ENCODE peak calls at places on chromosomes 13 and 19, in eight cellular contexts. One of them, this sample, is unnamed.

GRCh38 chr13:21909331-21909730 is 238.5 kb downstream of the FGF9 start:
- DNase-seq in T1000: no peak
- DNase-seq in stimulated activated CD4-positive, alpha-beta T cell treated with anti-CD3 and anti-CD28 coated beads, Interleukin-12 subunit alpha, Interleukin-12 subunit beta, amount 100 ng/mL, for 48 hours: no peak
- DNase-seq in HAP-1: no peak
- DNase-seq in brain microvascular endothelial cell: no peak
- DNase-seq in AG04450: no peak
- DNase-seq in left cardiac atrium: no peak
- DNase-seq in amniotic stem cell: no peak
- DNase-seq in this sample: no peak

GRCh38 chr13:72680353-72680752 is 47.1 kb downstream of the MZT1 start:
- DNase-seq in stimulated activated CD4-positive, alpha-beta T cell treated with anti-CD3 and anti-CD28 coated beads, Interleukin-12 subunit alpha, Interleukin-12 subunit beta, amount 100 ng/mL, for 48 hours: no peak
- DNase-seq in HAP-1: no peak
- DNase-seq in T1000: no peak
- DNase-seq in left cardiac atrium: no peak
- DNase-seq in AG04450: no peak
- DNase-seq in amniotic stem cell: no peak
- DNase-seq in brain microvascular endothelial cell: no peak
- DNase-seq in this sample: no peak

GRCh38 chr19:40139533-40140287 is 49.0 kb upstream of the ZNF780A start:
- DNase-seq in AG04450: peak
- DNase-seq in HAP-1: peak
- DNase-seq in brain microvascular endothelial cell: peak
- DNase-seq in amniotic stem cell: peak
- DNase-seq in stimulated activated CD4-positive, alpha-beta T cell treated with anti-CD3 and anti-CD28 coated beads, Interleukin-12 subunit alpha, Interleukin-12 subunit beta, amount 100 ng/mL, for 48 hours: no peak
- DNase-seq in left cardiac atrium: no peak
- DNase-seq in T1000: no peak
- DNase-seq in this sample: peak

GRCh38 chr13:87331178-87331577 is 340.0 kb upstream of the SLITRK5 start:
- DNase-seq in left cardiac atrium: no peak
- DNase-seq in brain microvascular endothelial cell: no peak
- DNase-seq in HAP-1: no peak
- DNase-seq in AG04450: no peak
- DNase-seq in amniotic stem cell: no peak
- DNase-seq in stimulated activated CD4-positive, alpha-beta T cell treated with anti-CD3 and anti-CD28 coated beads, Interleukin-12 subunit alpha, Interleukin-12 subunit beta, amount 100 ng/mL, for 48 hours: no peak
- DNase-seq in T1000: no peak
- DNase-seq in this sample: no peak

GRCh38 chr19:29527500-29528328 is 1.9 kb downstream of the VSTM2B start:
- DNase-seq in HAP-1: no peak
- DNase-seq in T1000: no peak
- DNase-seq in brain microvascular endothelial cell: no peak
- DNase-seq in AG04450: no peak
- DNase-seq in amniotic stem cell: no peak
- DNase-seq in stimulated activated CD4-positive, alpha-beta T cell treated with anti-CD3 and anti-CD28 coated beads, Interleukin-12 subunit alpha, Interleukin-12 subunit beta, amount 100 ng/mL, for 48 hours: no peak
- DNase-seq in left cardiac atrium: no peak
- DNase-seq in this sample: no peak

GRCh38 chr13:26529441-26529840 is 28.0 kb upstream of the WASF3 start:
- DNase-seq in T1000: peak
- DNase-seq in stimulated activated CD4-positive, alpha-beta T cell treated with anti-CD3 and anti-CD28 coated beads, Interleukin-12 subunit alpha, Interleukin-12 subunit beta, amount 100 ng/mL, for 48 hours: peak
- DNase-seq in left cardiac atrium: peak
- DNase-seq in HAP-1: peak
- DNase-seq in AG04450: peak
- DNase-seq in amniotic stem cell: peak
- DNase-seq in brain microvascular endothelial cell: peak
- DNase-seq in this sample: peak

GRCh38 chr13:110012102-110012739 is 225.8 kb upstream of the IRS2 start:
- DNase-seq in stimulated activated CD4-positive, alpha-beta T cell treated with anti-CD3 and anti-CD28 coated beads, Interleukin-12 subunit alpha, Interleukin-12 subunit beta, amount 100 ng/mL, for 48 hours: no peak
- DNase-seq in AG04450: peak
- DNase-seq in T1000: peak
- DNase-seq in amniotic stem cell: peak
- DNase-seq in brain microvascular endothelial cell: peak
- DNase-seq in HAP-1: no peak
- DNase-seq in left cardiac atrium: no peak
- DNase-seq in this sample: no peak

GRCh38 chr13:31208554-31209122 is 8.9 kb downstream of the B3GLCT start:
- DNase-seq in AG04450: no peak
- DNase-seq in brain microvascular endothelial cell: no peak
- DNase-seq in T1000: no peak
- DNase-seq in stimulated activated CD4-positive, alpha-beta T cell treated with anti-CD3 and anti-CD28 coated beads, Interleukin-12 subunit alpha, Interleukin-12 subunit beta, amount 100 ng/mL, for 48 hours: no peak
- DNase-seq in amniotic stem cell: no peak
- DNase-seq in HAP-1: no peak
- DNase-seq in left cardiac atrium: no peak
- DNase-seq in this sample: no peak

GRCh38 chr13:21584973-21585592 is 18.9 kb downstream of the MICU2 start:
- DNase-seq in T1000: no peak
- DNase-seq in stimulated activated CD4-positive, alpha-beta T cell treated with anti-CD3 and anti-CD28 coated beads, Interleukin-12 subunit alpha, Interleukin-12 subunit beta, amount 100 ng/mL, for 48 hours: no peak
- DNase-seq in AG04450: no peak
- DNase-seq in left cardiac atrium: no peak
- DNase-seq in amniotic stem cell: no peak
- DNase-seq in HAP-1: no peak
- DNase-seq in brain microvascular endothelial cell: no peak
- DNase-seq in this sample: no peak

GRCh38 chr13:58889474-58889873 is 1257.9 kb downstream of the PCDH17 start:
- DNase-seq in brain microvascular endothelial cell: no peak
- DNase-seq in HAP-1: no peak
- DNase-seq in T1000: no peak
- DNase-seq in AG04450: no peak
- DNase-seq in amniotic stem cell: no peak
- DNase-seq in stimulated activated CD4-positive, alpha-beta T cell treated with anti-CD3 and anti-CD28 coated beads, Interleukin-12 subunit alpha, Interleukin-12 subunit beta, amount 100 ng/mL, for 48 hours: no peak
- DNase-seq in left cardiac atrium: no peak
- DNase-seq in this sample: no peak

GRCh38 chr13:44271915-44272341 is 101.7 kb upstream of the SERP2 start:
- DNase-seq in HAP-1: no peak
- DNase-seq in AG04450: no peak
- DNase-seq in brain microvascular endothelial cell: no peak
- DNase-seq in amniotic stem cell: no peak
- DNase-seq in T1000: no peak
- DNase-seq in stimulated activated CD4-positive, alpha-beta T cell treated with anti-CD3 and anti-CD28 coated beads, Interleukin-12 subunit alpha, Interleukin-12 subunit beta, amount 100 ng/mL, for 48 hours: no peak
- DNase-seq in left cardiac atrium: no peak
- DNase-seq in this sample: no peak

GRCh38 chr19:45528744-45529453 is 21.6 kb downstream of the VASP start:
- DNase-seq in T1000: no peak
- DNase-seq in AG04450: no peak
- DNase-seq in amniotic stem cell: no peak
- DNase-seq in HAP-1: no peak
- DNase-seq in left cardiac atrium: no peak
- DNase-seq in brain microvascular endothelial cell: no peak
- DNase-seq in stimulated activated CD4-positive, alpha-beta T cell treated with anti-CD3 and anti-CD28 coated beads, Interleukin-12 subunit alpha, Interleukin-12 subunit beta, amount 100 ng/mL, for 48 hours: no peak
- DNase-seq in this sample: no peak

GRCh38 chr13:64912141-64912540 is 2318.0 kb downstream of the PCDH9 start:
- DNase-seq in brain microvascular endothelial cell: peak
- DNase-seq in amniotic stem cell: peak
- DNase-seq in AG04450: peak
- DNase-seq in T1000: no peak
- DNase-seq in left cardiac atrium: no peak
- DNase-seq in stimulated activated CD4-positive, alpha-beta T cell treated with anti-CD3 and anti-CD28 coated beads, Interleukin-12 subunit alpha, Interleukin-12 subunit beta, amount 100 ng/mL, for 48 hours: no peak
- DNase-seq in HAP-1: no peak
- DNase-seq in this sample: no peak

GRCh38 chr13:79871594-79871993 is 390.6 kb downstream of the NDFIP2 start:
- DNase-seq in amniotic stem cell: no peak
- DNase-seq in AG04450: no peak
- DNase-seq in T1000: no peak
- DNase-seq in stimulated activated CD4-positive, alpha-beta T cell treated with anti-CD3 and anti-CD28 coated beads, Interleukin-12 subunit alpha, Interleukin-12 subunit beta, amount 100 ng/mL, for 48 hours: no peak
- DNase-seq in brain microvascular endothelial cell: no peak
- DNase-seq in HAP-1: no peak
- DNase-seq in left cardiac atrium: no peak
- DNase-seq in this sample: no peak

GRCh38 chr19:17806945-17807344 is 12.0 kb downstream of the B3GNT3 start:
- DNase-seq in amniotic stem cell: no peak
- DNase-seq in brain microvascular endothelial cell: no peak
- DNase-seq in HAP-1: no peak
- DNase-seq in T1000: no peak
- DNase-seq in stimulated activated CD4-positive, alpha-beta T cell treated with anti-CD3 and anti-CD28 coated beads, Interleukin-12 subunit alpha, Interleukin-12 subunit beta, amount 100 ng/mL, for 48 hours: no peak
- DNase-seq in AG04450: no peak
- DNase-seq in left cardiac atrium: no peak
- DNase-seq in this sample: no peak